ENCODE peak calls at places on chromosome 13, in four cellular contexts. One of them, this sample, is unnamed.

GRCh38 chr13:110108348-110109139 is 198.4 kb downstream of the COL4A1 start:
- DNase-seq in K562: no peak
- DNase-seq in H1: peak; percentile 50
- DNase-seq in GM12892: no peak
- DNase-seq in this sample: no peak

GRCh38 chr13:28423010-28423409 is 71.9 kb downstream of the FLT1 start:
- DNase-seq in K562: no peak
- DNase-seq in H1: no peak
- DNase-seq in GM12892: no peak
- DNase-seq in this sample: no peak

GRCh38 chr13:23020246-23020843 is 160.4 kb upstream of the SGCG start:
- DNase-seq in K562: peak; percentile 19
- DNase-seq in H1: no peak
- DNase-seq in GM12892: peak; percentile 11
- DNase-seq in this sample: peak; percentile 5

GRCh38 chr13:107866007-107866665 is 349.2 kb downstream of the LIG4 start:
- DNase-seq in K562: peak; percentile 59
- DNase-seq in H1: no peak
- DNase-seq in GM12892: no peak
- DNase-seq in this sample: no peak

GRCh38 chr13:38826182-38826813 is 139.4 kb downstream of the FREM2 start:
- DNase-seq in K562: no peak
- DNase-seq in H1: no peak
- DNase-seq in GM12892: no peak
- DNase-seq in this sample: no peak

GRCh38 chr13:106597190-106597589 is 29.3 kb upstream of the ARGLU1 start:
- DNase-seq in K562: no peak
- DNase-seq in H1: no peak
- DNase-seq in GM12892: no peak
- DNase-seq in this sample: no peak

GRCh38 chr13:46535822-46536221 is 17.1 kb upstream of the LRCH1 start:
- DNase-seq in K562: no peak
- DNase-seq in H1: no peak
- DNase-seq in GM12892: no peak
- DNase-seq in this sample: no peak

GRCh38 chr13:37685206-37685605 is 86.6 kb upstream of the POSTN start:
- DNase-seq in K562: no peak
- DNase-seq in H1: no peak
- DNase-seq in GM12892: no peak
- DNase-seq in this sample: no peak

GRCh38 chr13:98480915-98481510 is 95.9 kb downstream of the STK24 start:
- DNase-seq in K562: peak; percentile 73
- DNase-seq in H1: no peak
- DNase-seq in GM12892: no peak
- DNase-seq in this sample: peak; percentile 41

DNA sequence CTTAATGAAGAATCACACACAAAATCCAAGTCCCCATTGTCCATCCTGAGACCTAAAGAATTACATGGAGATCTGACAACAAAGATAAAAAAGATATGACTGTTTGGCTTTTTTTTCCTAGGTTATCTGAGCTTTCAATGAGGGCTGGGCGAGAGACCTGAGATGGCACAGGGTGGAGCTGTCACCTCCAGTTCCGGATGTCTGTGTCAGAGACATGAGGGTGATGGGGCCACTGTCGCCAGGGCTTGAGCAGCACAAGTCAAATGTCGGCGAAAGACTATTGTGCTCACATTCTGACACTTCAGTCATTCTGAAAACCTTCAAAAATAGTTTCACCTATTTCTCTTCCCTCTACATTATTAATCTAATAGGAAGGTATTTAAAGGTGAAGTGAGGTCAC is 65.7 kb downstream of the SLC7A1 start:
- DNase-seq in K562: no peak
- DNase-seq in H1: no peak
- DNase-seq in GM12892: no peak
- DNase-seq in this sample: no peak
- TF ChIP-seq TAF1 in K562: no peak
- TF ChIP-seq TAF1 in H1: no peak
- TF ChIP-seq TAF1 in GM12892: no peak
- TF ChIP-seq TAF1 in this sample: no peak

GRCh38 chr13:44312131-44312530 is 61.5 kb upstream of the SERP2 start:
- DNase-seq in K562: no peak
- DNase-seq in H1: no peak
- DNase-seq in GM12892: no peak
- DNase-seq in this sample: no peak
- TF ChIP-seq POLR2AphosphoS5 in K562: no peak
- TF ChIP-seq POLR2AphosphoS5 in H1: no peak
- TF ChIP-seq POLR2AphosphoS5 in GM12892: no peak
- TF ChIP-seq POLR2AphosphoS5 in this sample: no peak

GRCh38 chr13:102788683-102789082 is 10.1 kb downstream of the POGLUT2 start:
- DNase-seq in K562: no peak
- DNase-seq in H1: no peak
- DNase-seq in GM12892: no peak
- DNase-seq in this sample: no peak
- TF ChIP-seq POLR2A in K562: no peak
- TF ChIP-seq POLR2A in H1: no peak
- TF ChIP-seq POLR2A in GM12892: no peak
- TF ChIP-seq POLR2A in this sample: no peak

DNA sequence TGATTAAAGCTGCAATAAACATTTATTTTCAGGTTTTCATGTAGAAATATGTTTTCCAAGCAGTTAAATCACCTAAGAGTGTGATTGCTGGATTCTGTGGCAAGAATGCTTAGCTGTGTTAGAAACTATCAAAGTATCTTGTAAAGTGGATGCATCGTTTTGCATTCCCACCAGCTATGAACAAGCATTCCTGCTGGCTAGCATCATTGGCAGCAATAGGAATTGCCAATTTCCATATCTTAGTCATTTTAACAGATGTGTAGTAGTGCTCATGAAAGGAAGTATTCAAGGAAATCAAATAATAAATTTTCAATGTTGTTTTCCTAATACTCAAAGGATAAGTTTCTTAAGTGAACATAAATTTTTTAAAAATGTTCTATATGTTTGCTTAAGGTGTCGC is 556.8 kb downstream of the SLITRK1 start:
- DNase-seq in K562: no peak
- DNase-seq in H1: no peak
- DNase-seq in GM12892: no peak
- DNase-seq in this sample: no peak
- TF ChIP-seq TAF1 in K562: no peak
- TF ChIP-seq TAF1 in H1: no peak
- TF ChIP-seq TAF1 in GM12892: no peak
- TF ChIP-seq TAF1 in this sample: no peak

DNA sequence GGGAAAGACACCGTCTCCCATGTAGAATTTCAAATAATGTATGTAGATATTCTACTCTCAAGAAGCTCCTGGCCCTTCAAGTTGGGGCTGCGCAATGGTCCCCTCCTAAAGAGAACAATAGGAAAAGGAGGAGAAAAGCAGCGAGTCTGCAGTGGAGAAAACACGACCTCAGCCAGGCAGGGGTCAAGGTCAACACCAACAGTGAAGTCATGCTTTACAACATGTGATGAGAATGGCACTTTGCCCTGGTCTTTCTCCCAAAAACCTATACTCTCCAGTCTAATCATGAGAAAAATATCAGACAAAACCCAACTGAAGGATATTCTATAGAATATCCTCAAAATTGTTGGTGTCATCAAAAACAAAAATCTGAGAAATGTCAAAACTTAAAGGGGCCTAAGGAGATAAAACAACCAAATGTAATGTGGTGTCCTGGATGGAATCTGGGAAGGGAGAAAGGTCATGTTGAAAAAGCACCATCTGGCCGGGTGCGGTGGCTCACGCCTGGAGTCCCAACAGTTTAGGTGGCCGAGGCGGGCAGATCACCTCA is 101.0 kb downstream of the SPACA7 start:
- DNase-seq in K562: no peak
- DNase-seq in H1: no peak
- DNase-seq in GM12892: no peak
- DNase-seq in this sample: no peak
- TF ChIP-seq POLR2AphosphoS5 in K562: no peak
- TF ChIP-seq POLR2AphosphoS5 in H1: no peak
- TF ChIP-seq POLR2AphosphoS5 in GM12892: no peak
- TF ChIP-seq POLR2AphosphoS5 in this sample: no peak